ENCODE peak calls at places on chromosomes 16 and 17, in eight cellular contexts. One of them, this sample, is unnamed.

GRCh38 chr16:56993204-56993603 is 3.8 kb downstream of the NLRC5 start:
- DNase-seq in AG09319: no peak
- DNase-seq in osteoblast: no peak
- DNase-seq in mucosa of descending colon: no peak
- DNase-seq in CD8-positive, alpha-beta T cell: no peak
- DNase-seq in gastrocnemius medialis: no peak
- DNase-seq in WTC11: no peak
- DNase-seq in fibroblast of lung: no peak
- DNase-seq in this sample: no peak

GRCh38 chr16:17831330-17831729 is 360.6 kb upstream of the XYLT1 start:
- DNase-seq in AG09319: no peak
- DNase-seq in osteoblast: no peak
- DNase-seq in mucosa of descending colon: no peak
- DNase-seq in CD8-positive, alpha-beta T cell: no peak
- DNase-seq in gastrocnemius medialis: no peak
- DNase-seq in WTC11: peak
- DNase-seq in fibroblast of lung: no peak
- DNase-seq in this sample: no peak

GRCh38 chr17:835263-835662 is 53.1 kb downstream of the MRM3 start:
- DNase-seq in AG09319: peak
- DNase-seq in osteoblast: peak
- DNase-seq in mucosa of descending colon: no peak
- DNase-seq in CD8-positive, alpha-beta T cell: no peak
- DNase-seq in gastrocnemius medialis: peak
- DNase-seq in WTC11: no peak
- DNase-seq in fibroblast of lung: peak
- DNase-seq in this sample: no peak

GRCh38 chr16:83967838-83968482 is at the start of gene NECAB2:
- DNase-seq in AG09319: no peak
- DNase-seq in osteoblast: peak
- DNase-seq in mucosa of descending colon: no peak
- DNase-seq in CD8-positive, alpha-beta T cell: no peak
- DNase-seq in gastrocnemius medialis: no peak
- DNase-seq in WTC11: peak
- DNase-seq in fibroblast of lung: no peak
- DNase-seq in this sample: peak

GRCh38 chr16:67594956-67595355 is 32.6 kb downstream of the CTCF start:
- DNase-seq in AG09319: no peak
- DNase-seq in osteoblast: no peak
- DNase-seq in mucosa of descending colon: no peak
- DNase-seq in CD8-positive, alpha-beta T cell: no peak
- DNase-seq in gastrocnemius medialis: peak
- DNase-seq in WTC11: no peak
- DNase-seq in fibroblast of lung: peak
- DNase-seq in this sample: no peak

GRCh38 chr17:75504347-75505151 is 10.8 kb downstream of the CASKIN2 start:
- DNase-seq in AG09319: no peak
- DNase-seq in osteoblast: peak
- DNase-seq in mucosa of descending colon: peak
- DNase-seq in CD8-positive, alpha-beta T cell: no peak
- DNase-seq in gastrocnemius medialis: peak
- DNase-seq in WTC11: peak
- DNase-seq in fibroblast of lung: no peak
- DNase-seq in this sample: no peak

GRCh38 chr16:12920739-12921138 is 19.3 kb downstream of the SHISA9 start:
- DNase-seq in AG09319: no peak
- DNase-seq in osteoblast: no peak
- DNase-seq in mucosa of descending colon: no peak
- DNase-seq in CD8-positive, alpha-beta T cell: no peak
- DNase-seq in gastrocnemius medialis: no peak
- DNase-seq in WTC11: no peak
- DNase-seq in fibroblast of lung: no peak
- DNase-seq in this sample: no peak

GRCh38 chr17:10598620-10599019 is 49.2 kb upstream of the MYH2 start:
- DNase-seq in AG09319: no peak
- DNase-seq in osteoblast: no peak
- DNase-seq in mucosa of descending colon: no peak
- DNase-seq in CD8-positive, alpha-beta T cell: no peak
- DNase-seq in gastrocnemius medialis: no peak
- DNase-seq in WTC11: no peak
- DNase-seq in fibroblast of lung: no peak
- DNase-seq in this sample: no peak

GRCh38 chr16:88804552-88805339 is 1.2 kb downstream of the CDT1 start:
- DNase-seq in AG09319: no peak
- DNase-seq in osteoblast: peak
- DNase-seq in mucosa of descending colon: peak
- DNase-seq in CD8-positive, alpha-beta T cell: no peak
- DNase-seq in gastrocnemius medialis: no peak
- DNase-seq in WTC11: peak
- DNase-seq in fibroblast of lung: no peak
- DNase-seq in this sample: no peak

GRCh38 chr17:3048727-3049471 is 14.5 kb downstream of the OR1D5 start:
- DNase-seq in AG09319: peak
- DNase-seq in osteoblast: peak
- DNase-seq in mucosa of descending colon: peak
- DNase-seq in CD8-positive, alpha-beta T cell: peak
- DNase-seq in gastrocnemius medialis: peak
- DNase-seq in WTC11: peak
- DNase-seq in fibroblast of lung: peak
- DNase-seq in this sample: peak

DNA sequence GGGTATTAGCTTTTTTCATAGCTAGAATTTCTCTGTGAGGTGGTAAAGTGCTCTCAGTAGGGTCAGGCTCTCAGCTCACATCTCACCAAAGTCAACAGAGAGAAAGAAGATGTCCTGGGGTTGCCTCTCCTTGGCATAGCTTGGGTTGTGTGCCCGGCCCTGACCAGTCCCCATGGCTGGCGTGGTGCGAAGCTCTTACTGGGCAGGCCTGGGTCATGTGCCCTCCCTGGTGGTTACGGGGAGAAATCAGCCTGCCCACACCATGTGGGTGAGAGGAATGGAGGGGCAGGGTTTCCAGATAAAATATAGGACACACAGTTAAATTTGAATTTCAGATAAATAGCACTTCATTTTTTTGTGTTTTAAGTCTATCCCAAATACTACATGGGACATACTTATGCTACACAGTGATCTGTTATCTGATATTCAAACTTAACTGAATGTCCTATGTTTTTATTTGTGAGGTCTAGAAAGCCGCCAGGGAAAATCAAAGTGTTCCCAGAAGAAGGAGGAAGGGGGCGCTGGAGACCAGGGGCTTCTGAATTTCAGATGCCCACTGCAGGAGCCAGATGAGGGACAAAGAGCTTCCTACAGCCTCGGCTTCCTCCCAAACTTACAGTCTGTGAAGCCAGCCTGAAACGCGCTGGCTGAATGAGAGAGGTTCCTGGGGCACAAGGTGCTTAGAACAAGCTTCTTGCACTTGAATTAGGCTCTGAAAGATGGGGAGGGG is 45.4 kb downstream of the NKD1 start:
- DNase-seq in AG09319: no peak
- DNase-seq in osteoblast: peak
- DNase-seq in mucosa of descending colon: no peak
- DNase-seq in CD8-positive, alpha-beta T cell: no peak
- DNase-seq in gastrocnemius medialis: no peak
- DNase-seq in WTC11: peak
- DNase-seq in fibroblast of lung: peak
- DNase-seq in this sample: no peak
- TF ChIP-seq CTCF in AG09319: peak
- TF ChIP-seq CTCF in osteoblast: no peak
- TF ChIP-seq CTCF in mucosa of descending colon: no peak
- TF ChIP-seq CTCF in CD8-positive, alpha-beta T cell: no peak
- TF ChIP-seq CTCF in gastrocnemius medialis: peak
- TF ChIP-seq CTCF in WTC11: peak
- TF ChIP-seq CTCF in fibroblast of lung: peak
- TF ChIP-seq CTCF in this sample: peak

DNA sequence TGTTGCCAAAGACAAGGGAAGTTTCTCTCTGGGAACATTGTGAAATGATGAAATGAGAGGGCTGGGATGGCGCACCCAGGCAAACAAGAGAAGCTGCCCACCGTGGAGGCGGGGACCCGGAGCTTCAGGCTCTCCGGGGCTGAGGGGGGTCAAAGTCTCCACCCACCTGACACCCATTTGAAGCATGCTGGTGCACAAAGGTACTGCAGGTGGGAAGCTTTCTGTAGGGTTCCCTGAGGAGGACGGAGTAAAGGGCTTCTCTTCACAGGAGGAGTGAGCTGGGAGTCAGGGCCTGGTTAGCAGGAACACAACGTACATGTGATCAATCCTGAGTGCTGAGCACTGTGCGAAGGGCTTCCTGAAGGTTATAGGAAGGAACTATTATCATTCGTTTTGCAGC is 253.0 kb upstream of the RPL38 start:
- DNase-seq in AG09319: no peak
- DNase-seq in osteoblast: no peak
- DNase-seq in mucosa of descending colon: no peak
- DNase-seq in CD8-positive, alpha-beta T cell: no peak
- DNase-seq in gastrocnemius medialis: no peak
- DNase-seq in WTC11: no peak
- DNase-seq in fibroblast of lung: no peak
- DNase-seq in this sample: no peak
- TF ChIP-seq CTCF in AG09319: no peak
- TF ChIP-seq CTCF in osteoblast: no peak
- TF ChIP-seq CTCF in mucosa of descending colon: no peak
- TF ChIP-seq CTCF in CD8-positive, alpha-beta T cell: no peak
- TF ChIP-seq CTCF in gastrocnemius medialis: no peak
- TF ChIP-seq CTCF in WTC11: no peak
- TF ChIP-seq CTCF in fibroblast of lung: no peak
- TF ChIP-seq CTCF in this sample: no peak

GRCh38 chr17:47894498-47895253 is 1.4 kb upstream of the SP2 start:
- DNase-seq in AG09319: no peak
- DNase-seq in osteoblast: no peak
- DNase-seq in mucosa of descending colon: no peak
- DNase-seq in CD8-positive, alpha-beta T cell: no peak
- DNase-seq in gastrocnemius medialis: no peak
- DNase-seq in WTC11: no peak
- DNase-seq in fibroblast of lung: no peak
- DNase-seq in this sample: no peak
- TF ChIP-seq CTCF in AG09319: no peak
- TF ChIP-seq CTCF in osteoblast: peak
- TF ChIP-seq CTCF in mucosa of descending colon: no peak
- TF ChIP-seq CTCF in CD8-positive, alpha-beta T cell: no peak
- TF ChIP-seq CTCF in gastrocnemius medialis: no peak
- TF ChIP-seq CTCF in WTC11: no peak
- TF ChIP-seq CTCF in fibroblast of lung: no peak
- TF ChIP-seq CTCF in this sample: no peak

GRCh38 chr16:29816694-29817441 is 916 bp downstream of the PAGR1 start:
- DNase-seq in AG09319: no peak
- DNase-seq in osteoblast: peak
- DNase-seq in mucosa of descending colon: peak
- DNase-seq in CD8-positive, alpha-beta T cell: peak
- DNase-seq in gastrocnemius medialis: peak
- DNase-seq in WTC11: peak
- DNase-seq in fibroblast of lung: peak
- DNase-seq in this sample: no peak
- TF ChIP-seq CTCF in AG09319: no peak
- TF ChIP-seq CTCF in osteoblast: no peak
- TF ChIP-seq CTCF in mucosa of descending colon: no peak
- TF ChIP-seq CTCF in CD8-positive, alpha-beta T cell: no peak
- TF ChIP-seq CTCF in gastrocnemius medialis: no peak
- TF ChIP-seq CTCF in WTC11: no peak
- TF ChIP-seq CTCF in fibroblast of lung: peak
- TF ChIP-seq CTCF in this sample: peak

DNA sequence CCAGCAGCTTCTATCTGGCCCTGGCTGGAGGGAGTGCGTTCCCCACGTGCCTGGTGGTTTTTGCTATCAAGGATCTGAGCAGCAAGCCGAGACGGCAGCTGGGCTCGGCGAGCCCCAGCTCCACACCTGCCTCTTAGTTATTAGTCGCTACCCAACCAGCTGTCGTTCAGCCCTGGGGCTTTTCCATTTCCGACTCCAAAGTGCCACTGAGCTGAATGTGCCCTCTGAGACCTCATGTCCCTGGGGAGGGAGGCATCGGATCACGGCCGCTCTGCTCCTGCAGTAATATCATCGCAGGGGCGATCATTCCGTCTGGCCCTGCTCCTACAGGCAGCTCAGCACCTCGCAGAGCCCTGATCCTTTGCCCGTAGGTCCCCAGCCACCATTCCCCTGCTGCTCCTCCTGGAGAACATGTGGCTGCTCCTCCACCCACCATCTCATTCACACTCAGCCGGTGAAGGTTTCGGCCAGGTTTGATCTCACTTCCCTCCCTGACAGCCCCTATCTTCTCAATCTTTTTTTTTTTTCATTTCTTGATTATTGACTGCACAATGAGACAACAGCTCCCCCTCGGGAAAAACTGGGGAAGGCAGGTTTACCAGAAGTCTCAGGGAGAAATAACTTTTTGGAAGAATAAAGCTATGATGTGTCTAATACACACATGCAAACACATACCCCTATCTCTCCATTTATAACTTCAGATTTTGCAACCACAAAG is 86.7 kb downstream of the ZFHX3 start:
- DNase-seq in AG09319: no peak
- DNase-seq in osteoblast: peak
- DNase-seq in mucosa of descending colon: no peak
- DNase-seq in CD8-positive, alpha-beta T cell: no peak
- DNase-seq in gastrocnemius medialis: peak
- DNase-seq in WTC11: no peak
- DNase-seq in fibroblast of lung: peak
- DNase-seq in this sample: no peak
- TF ChIP-seq CTCF in AG09319: peak
- TF ChIP-seq CTCF in osteoblast: peak
- TF ChIP-seq CTCF in mucosa of descending colon: no peak
- TF ChIP-seq CTCF in CD8-positive, alpha-beta T cell: no peak
- TF ChIP-seq CTCF in gastrocnemius medialis: peak
- TF ChIP-seq CTCF in WTC11: no peak
- TF ChIP-seq CTCF in fibroblast of lung: peak
- TF ChIP-seq CTCF in this sample: peak

GRCh38 chr17:82350182-82351030 is 8.6 kb upstream of the TEX19 start:
- DNase-seq in AG09319: no peak
- DNase-seq in osteoblast: peak
- DNase-seq in mucosa of descending colon: peak
- DNase-seq in CD8-positive, alpha-beta T cell: no peak
- DNase-seq in gastrocnemius medialis: no peak
- DNase-seq in WTC11: peak
- DNase-seq in fibroblast of lung: no peak
- DNase-seq in this sample: no peak
- TF ChIP-seq CTCF in AG09319: no peak
- TF ChIP-seq CTCF in osteoblast: no peak
- TF ChIP-seq CTCF in mucosa of descending colon: no peak
- TF ChIP-seq CTCF in CD8-positive, alpha-beta T cell: no peak
- TF ChIP-seq CTCF in gastrocnemius medialis: no peak
- TF ChIP-seq CTCF in WTC11: no peak
- TF ChIP-seq CTCF in fibroblast of lung: no peak
- TF ChIP-seq CTCF in this sample: no peak

GRCh38 chr17:80955673-80956306 is 35.9 kb upstream of the CHMP6 start:
- DNase-seq in AG09319: no peak
- DNase-seq in osteoblast: peak
- DNase-seq in mucosa of descending colon: no peak
- DNase-seq in CD8-positive, alpha-beta T cell: no peak
- DNase-seq in gastrocnemius medialis: no peak
- DNase-seq in WTC11: peak
- DNase-seq in fibroblast of lung: no peak
- DNase-seq in this sample: no peak
- TF ChIP-seq CTCF in AG09319: no peak
- TF ChIP-seq CTCF in osteoblast: no peak
- TF ChIP-seq CTCF in mucosa of descending colon: no peak
- TF ChIP-seq CTCF in CD8-positive, alpha-beta T cell: no peak
- TF ChIP-seq CTCF in gastrocnemius medialis: no peak
- TF ChIP-seq CTCF in WTC11: no peak
- TF ChIP-seq CTCF in fibroblast of lung: no peak
- TF ChIP-seq CTCF in this sample: no peak

GRCh38 chr17:56109811-56110210 is 43.5 kb upstream of the ANKFN1 start:
- DNase-seq in AG09319: no peak
- DNase-seq in osteoblast: no peak
- DNase-seq in mucosa of descending colon: no peak
- DNase-seq in CD8-positive, alpha-beta T cell: no peak
- DNase-seq in gastrocnemius medialis: no peak
- DNase-seq in WTC11: no peak
- DNase-seq in fibroblast of lung: no peak
- DNase-seq in this sample: no peak
- TF ChIP-seq CTCF in AG09319: no peak
- TF ChIP-seq CTCF in osteoblast: no peak
- TF ChIP-seq CTCF in mucosa of descending colon: no peak
- TF ChIP-seq CTCF in CD8-positive, alpha-beta T cell: no peak
- TF ChIP-seq CTCF in gastrocnemius medialis: no peak
- TF ChIP-seq CTCF in WTC11: no peak
- TF ChIP-seq CTCF in fibroblast of lung: no peak
- TF ChIP-seq CTCF in this sample: no peak